ENCODE peak calls at places on chromosomes 2 and 18, in nine cellular contexts. Q, F, T, J, D, S, K, X and U are unnamed samples. For H3K36me3, the result is how much of the 10 kb centered on the place peaks cover.

GRCh38 chr2:72962911-72963310 is 45.6 kb downstream of the EMX1 start:
- DNase-seq in J (no peak), K (no peak), Q (no peak), X (no peak), F (no peak), S (no peak), D (no peak), T (no peak), U (no peak)

GRCh38 chr18:49878567-49878966 is 65.2 kb upstream of the ACAA2 start:
- DNase-seq in Q (peak), X (no peak), F (peak), J (no peak), K (peak), D (no peak), S (no peak), T (no peak), U (no peak)

GRCh38 chr2:185687967-185688366 is 50.6 kb upstream of the FSIP2 start:
- DNase-seq in D (no peak), X (no peak), K (no peak), F (no peak), Q (no peak), T (no peak), J (no peak), S (no peak), U (no peak)

GRCh38 chr18:48027401-48027931 is 97.0 kb upstream of the SMAD2 start:
- DNase-seq in X (peak), Q (no peak), D (no peak), F (no peak), T (no peak), S (no peak), K (no peak), J (no peak), U (no peak)

GRCh38 chr2:124092685-124093084 is 67.6 kb downstream of the CNTNAP5 start:
- DNase-seq in J (no peak), X (no peak), Q (no peak), K (no peak), T (no peak), D (no peak), S (no peak), F (no peak), U (no peak)

GRCh38 chr2:30994227-30995056 is 143.8 kb downstream of the GALNT14 start:
- DNase-seq in K (no peak), X (no peak), S (no peak), T (no peak), F (no peak), J (no peak), D (no peak), Q (no peak), U (no peak)

GRCh38 chr2:130828461-130828860 is 8.3 kb upstream of the ARHGEF4 start:
- DNase-seq in S (no peak), Q (no peak), D (no peak), X (no peak), T (no peak), K (no peak), J (peak), F (peak), U (no peak)

GRCh38 chr18:36215577-36215976 is 28.3 kb downstream of the MOCOS start:
- DNase-seq in X (no peak), T (no peak), Q (no peak), F (no peak), D (no peak), S (no peak), J (no peak), K (no peak), U (no peak)

GRCh38 chr2:16048466-16048865 is 108.1 kb downstream of the MYCN start:
- DNase-seq in S (no peak), F (no peak), T (no peak), D (no peak), J (no peak), Q (no peak), K (no peak), X (no peak), U (no peak)

GRCh38 chr2:240791821-240792657 is 28.0 kb downstream of the KIF1A start:
- DNase-seq in J (no peak), X (no peak), K (no peak), T (peak), D (no peak), S (no peak), Q (no peak), F (no peak), U (no peak)

GRCh38 chr2:3222636-3223035 is 155.0 kb downstream of the EIPR1 start:
- DNase-seq in S (no peak), T (no peak), D (no peak), F (no peak), J (peak), K (peak), Q (no peak), X (no peak), U (no peak)

GRCh38 chr2:237143118-237143517 is 57.4 kb downstream of the COPS8 start:
- DNase-seq in K (no peak), J (no peak), T (no peak), F (no peak), Q (no peak), X (no peak), S (no peak), D (no peak), U (no peak)

GRCh38 chr2:127735537-127736399 is 34.5 kb downstream of the SFT2D3 start:
- DNase-seq in D (no peak), K (no peak), T (no peak), J (no peak), S (no peak), F (no peak), Q (no peak), X (no peak), U (peak)

GRCh38 chr2:9554841-9555337 is 741 bp downstream of the ADAM17 start:
- DNase-seq in D (peak), T (no peak), Q (peak), X (peak), S (no peak), J (no peak), K (peak), F (peak), U (no peak)

GRCh38 chr2:168097431-168097830 is 150.0 kb downstream of the STK39 start:
- DNase-seq in F (peak), T (no peak), K (no peak), Q (no peak), X (peak), J (no peak), D (no peak), S (no peak), U (peak)

GRCh38 chr2:207394812-207395534 is 134.8 kb upstream of the CREB1 start:
- DNase-seq in X (no peak), T (no peak), K (peak), D (no peak), J (no peak), Q (peak), S (no peak), F (peak), U (peak)

GRCh38 chr2:42902939-42903709 is 110.7 kb upstream of the HAAO start:
- DNase-seq in F (no peak), S (no peak), D (no peak), X (no peak), K (no peak), Q (no peak), J (no peak), T (no peak), U (no peak)

GRCh38 chr2:108184421-108184820 is 55.3 kb upstream of the SULT1C3 start:
- DNase-seq in S (no peak), Q (peak), F (no peak), J (no peak), D (no peak), X (no peak), T (no peak), K (peak), U (no peak)

GRCh38 chr2:31429759-31430438 is 15.4 kb upstream of the XDH start:
- DNase-seq in T (no peak), X (no peak), Q (peak), S (no peak), D (no peak), F (peak), K (no peak), J (no peak), U (peak)

GRCh38 chr2:217366996-217367395 is 507.1 kb upstream of the TNP1 start:
- DNase-seq in S (no peak), F (peak), J (no peak), D (no peak), T (no peak), K (no peak), Q (no peak), X (no peak), U (no peak)

GRCh38 chr2:237405006-237405559 is 8.9 kb downstream of the COL6A3 start:
- DNase-seq in D (no peak), X (no peak), S (no peak), J (no peak), Q (peak), K (no peak), F (no peak), T (no peak), U (no peak)

GRCh38 chr2:42182654-42183308 is 13.6 kb downstream of the EML4 start:
- DNase-seq in S (no peak), F (no peak), Q (no peak), D (no peak), J (no peak), X (no peak), K (no peak), T (no peak), U (no peak)

GRCh38 chr2:189096769-189097447 is 82.7 kb downstream of the COL5A2 start:
- DNase-seq in F (peak), S (no peak), Q (peak), J (no peak), T (no peak), D (no peak), X (no peak), K (peak), U (peak)

GRCh38 chr2:166158546-166158945 is 30.7 kb upstream of the SCN1A start:
- DNase-seq in F (no peak), S (no peak), X (no peak), Q (no peak), K (no peak), D (no peak), J (no peak), T (no peak), U (no peak)

GRCh38 chr2:71455741-71456569 is 2.6 kb downstream of the DYSF start:
- DNase-seq in D (no peak), Q (no peak), J (peak), K (no peak), T (peak), S (no peak), X (no peak), F (no peak), U (peak)

GRCh38 chr2:24471662-24472061 is 19.4 kb upstream of the NCOA1 start:
- DNase-seq in Q (no peak), F (no peak), J (no peak), S (no peak), K (no peak), D (no peak), T (no peak), X (no peak), U (no peak)

GRCh38 chr2:141329949-141330348 is 800.9 kb downstream of the LRP1B start:
- DNase-seq in Q (peak), F (no peak), S (no peak), J (no peak), X (no peak), D (no peak), K (no peak), T (no peak), U (no peak)

GRCh38 chr2:109614715-109615636 is 812 bp downstream of the SOWAHC start:
- DNase-seq in F (peak), S (no peak), T (peak), D (peak), K (no peak), X (peak), J (peak), Q (no peak), U (no peak)

GRCh38 chr2:222944552-222944951 is 83.7 kb downstream of the ACSL3 start:
- DNase-seq in S (no peak), D (no peak), Q (peak), T (no peak), F (no peak), K (no peak), J (no peak), X (no peak), U (no peak)

GRCh38 chr2:71615769-71616730 is 162.7 kb downstream of the DYSF start:
- DNase-seq in S (no peak), J (peak), F (no peak), D (peak), X (no peak), K (no peak), Q (no peak), T (no peak), U (no peak)

GRCh38 chr2:41998789-41999470 is 48.9 kb upstream of the PKDCC start:
- DNase-seq in K (no peak), X (peak), F (no peak), S (no peak), T (peak), D (no peak), Q (no peak), J (no peak), U (no peak)

GRCh38 chr2:151669585-151670081 is 64.6 kb downstream of the NEB start:
- DNase-seq in D (no peak), J (peak), T (no peak), Q (no peak), F (peak), K (no peak), S (no peak), X (no peak), U (peak)

GRCh38 chr2:23480991-23481797 is 96.2 kb downstream of the KLHL29 start:
- DNase-seq in D (no peak), S (no peak), J (peak), Q (peak), F (peak), X (no peak), K (peak), T (no peak), U (peak)

GRCh38 chr2:1595274-1595673 is 149.0 kb downstream of the PXDN start:
- DNase-seq in T (no peak), J (peak), X (no peak), Q (no peak), S (no peak), F (no peak), D (no peak), K (no peak), U (no peak)

GRCh38 chr2:96927420-96928171 is 57.7 kb upstream of the SEMA4C start:
- DNase-seq in J (no peak), Q (no peak), F (peak), S (no peak), X (peak), D (no peak), T (peak), K (no peak), U (no peak)

GRCh38 chr2:113173563-113174368 is at the start of gene PSD4:
- DNase-seq in J (peak), S (peak), X (peak), K (no peak), Q (no peak), F (no peak), T (peak), D (peak), U (no peak)

DNA sequence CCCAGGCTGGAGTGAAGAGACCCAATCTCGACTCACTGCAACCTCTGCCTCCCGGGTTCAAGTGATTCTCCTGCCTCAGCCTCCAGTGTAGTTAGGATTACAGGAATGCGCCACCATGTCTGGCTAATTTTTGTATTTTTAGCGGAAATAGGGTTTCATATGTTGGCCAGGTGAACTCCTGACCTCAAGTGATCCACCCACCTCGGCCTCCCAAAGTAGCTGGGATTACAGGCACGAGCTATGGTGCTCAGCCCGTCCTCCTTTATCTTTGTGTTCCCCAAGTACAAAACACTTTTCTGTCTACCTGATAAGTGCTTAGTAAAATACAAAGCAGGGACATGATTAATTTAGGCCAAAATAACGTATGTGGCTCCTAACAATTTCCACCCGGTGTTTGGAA is 91.2 kb upstream of the STK17B start:
- DNase-seq in D (no peak), S (no peak), X (no peak), Q (no peak), F (no peak), J (no peak), K (no peak), T (no peak), U (no peak)
- H3K4me3 ChIP-seq in D (no peak), S (no peak), X (no peak), Q (no peak), F (no peak), J (no peak), K (no peak), T (no peak), U (no peak)

GRCh38 chr2:230921806-230922595 is 3.0 kb downstream of the GPR55 start:
- DNase-seq in S (no peak), D (no peak), K (no peak), Q (no peak), T (no peak), F (no peak), J (peak), X (no peak), U (no peak)
- TF ChIP-seq CTCF in S (no peak), D (no peak), K (no peak), Q (no peak), T (no peak), F (no peak), J (no peak), X (no peak), U (no peak)

GRCh38 chr18:23534276-23534675 is 31.0 kb downstream of the RMC1 start:
- DNase-seq in S (no peak), J (no peak), T (no peak), Q (no peak), F (no peak), K (no peak), X (no peak), D (no peak), U (no peak)

GRCh38 chr18:23532848-23533247 is 29.5 kb downstream of the RMC1 start:
- DNase-seq in Q (no peak), K (no peak), D (no peak), S (no peak), F (no peak), J (no peak), X (no peak), T (peak), U (no peak)

GRCh38 chr18:23529597-23529996 is 26.3 kb downstream of the RMC1 start:
- DNase-seq in Q (peak), S (no peak), T (no peak), F (peak), X (no peak), J (no peak), K (peak), D (no peak), U (peak)

GRCh38 chr18:23530195-23530594 is 26.9 kb downstream of the RMC1 start:
- DNase-seq in S (no peak), Q (no peak), X (no peak), K (no peak), F (no peak), T (no peak), J (no peak), D (no peak), U (no peak)

GRCh38 chr18:23531912-23532311 is 28.6 kb downstream of the RMC1 start:
- DNase-seq in J (no peak), F (no peak), S (no peak), K (no peak), D (no peak), T (no peak), X (no peak), Q (no peak), U (no peak)
- H3K36me3 ChIP-seq in J (half or more), F (half or more), S (half or more), K (half or more), D (under half), T (half or more), X (half or more), Q (half or more), U (under half)

DNA sequence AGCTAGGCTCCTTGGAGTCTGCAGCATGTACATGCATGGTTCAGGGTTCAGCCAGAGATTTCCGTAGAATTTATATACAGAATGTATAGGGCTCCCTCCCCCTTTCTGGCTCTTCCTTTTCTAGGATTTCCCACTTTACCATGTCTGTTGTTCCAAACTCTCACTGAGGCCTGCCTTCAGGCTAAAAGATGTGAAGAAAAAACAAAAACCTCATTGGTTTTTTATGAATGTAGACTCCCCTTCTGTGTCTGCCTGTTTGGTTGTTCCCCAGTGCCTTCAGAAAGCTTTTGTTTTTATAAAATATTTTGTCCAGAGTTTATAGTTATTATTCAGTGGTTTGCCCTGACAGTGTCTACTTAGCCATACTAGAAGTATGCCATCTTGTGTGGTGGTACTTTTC is 3.6 kb downstream of the NDUFV2 start:
- DNase-seq in T (no peak), D (no peak), X (no peak), J (no peak), F (no peak), S (no peak), Q (no peak), K (no peak), U (no peak)
- H3K4me3 ChIP-seq in T (peak), D (no peak), X (no peak), J (peak), F (peak), S (peak), Q (peak), K (peak), U (no peak)

GRCh38 chr2:14422426-14422825 is 210.1 kb upstream of the LRATD1 start:
- DNase-seq in D (no peak), Q (no peak), K (no peak), F (no peak), T (no peak), X (no peak), S (no peak), J (no peak), U (no peak)

GRCh38 chr2:14424478-14425390 is 207.8 kb upstream of the LRATD1 start:
- DNase-seq in K (no peak), F (no peak), X (no peak), Q (no peak), T (no peak), S (no peak), J (no peak), D (no peak), U (no peak)

GRCh38 chr2:14425869-14426268 is 206.6 kb upstream of the LRATD1 start:
- DNase-seq in Q (no peak), F (no peak), T (no peak), S (no peak), K (no peak), J (no peak), D (no peak), X (no peak), U (no peak)

GRCh38 chr2:14423145-14423906 is 209.2 kb upstream of the LRATD1 start:
- DNase-seq in K (no peak), F (no peak), D (peak), S (no peak), J (no peak), X (no peak), Q (no peak), T (no peak), U (no peak)

DNA sequence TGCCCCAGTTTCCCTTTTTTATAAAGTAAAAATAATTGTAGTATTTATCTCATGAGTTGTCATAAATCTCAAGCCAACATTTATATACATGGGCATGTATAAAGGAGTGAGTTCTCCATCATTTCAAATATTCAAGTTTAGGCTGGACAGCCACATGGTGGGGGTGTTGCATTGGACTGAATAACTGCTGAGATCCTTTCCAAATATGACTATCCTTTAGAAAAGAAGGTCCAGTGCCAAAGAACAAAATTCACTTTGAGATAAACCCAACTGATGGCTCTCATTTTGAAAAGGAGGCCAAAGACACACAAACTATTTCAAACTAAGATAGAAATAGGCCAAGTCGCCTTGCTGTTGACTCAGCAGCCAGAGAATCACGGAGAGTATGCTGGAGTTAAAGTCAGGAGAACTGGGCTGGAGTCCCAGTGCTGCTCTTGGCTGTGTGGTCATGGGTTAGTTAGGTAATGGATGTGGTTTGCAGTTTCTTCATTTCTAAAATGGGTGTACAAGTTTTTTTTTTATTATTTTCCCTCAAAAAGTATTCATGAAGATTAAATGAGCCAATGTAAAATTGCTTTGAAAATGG is 204.4 kb upstream of the LRATD1 start:
- DNase-seq in F (peak), Q (peak), D (peak), K (peak), T (no peak), X (no peak), S (no peak), J (no peak), U (no peak)
- TF ChIP-seq CTCF in F (peak), Q (peak), D (no peak), K (peak), T (peak), X (no peak), S (no peak), J (no peak), U (no peak)

GRCh38 chr2:205763708-205764501 is 81.6 kb downstream of the NRP2 start:
- DNase-seq in K (peak), S (no peak), D (peak), J (peak), Q (peak), X (peak), F (no peak), T (peak), U (no peak)
- H3K36me3 ChIP-seq in K (under half), S (under half), D (under half), J (half or more), Q (half or more), X (under half), F (under half), T (under half), U (under half)

GRCh38 chr18:24398515-24398914 is 891 bp upstream of the OSBPL1A start:
- DNase-seq in F (peak), K (peak), S (no peak), J (peak), X (peak), T (no peak), D (peak), Q (peak), U (no peak)
- H3K4me3 ChIP-seq in F (no peak), K (peak), S (peak), J (peak), X (no peak), T (peak), D (peak), Q (no peak), U (no peak)